ENCODE peak calls at places on chromosome 1, in five cellular contexts. S is IMR-90, G is mesenchymal stem cell, A is neuronal stem cell, R is H9. B is an unnamed sample.

GRCh38 chr1:92585831-92586230 is 99.1 kb upstream of the GFI1 start:
- DNase-seq in G (no peak), S (no peak), A (no peak), R (no peak), B (peak; percentile 79)

GRCh38 chr1:226692868-226693267 is 46.2 kb downstream of the ITPKB start:
- DNase-seq in A (no peak), G (peak; percentile 38), S (no peak), R (no peak), B (no peak)

GRCh38 chr1:115179397-115179835 is 90.1 kb upstream of the TSPAN2 start:
- DNase-seq in G (peak; percentile 96), S (peak; percentile 98), R (no peak), A (no peak), B (peak; percentile 85)

GRCh38 chr1:158951956-158952355 is 20.6 kb downstream of the PYHIN1 start:
- DNase-seq in S (no peak), R (peak; percentile 89), G (no peak), A (no peak), B (no peak)

GRCh38 chr1:228198977-228199590 is 8.8 kb upstream of the OBSCN start:
- DNase-seq in R (no peak), S (peak; percentile 20), G (no peak), A (no peak), B (no peak)

GRCh38 chr1:201126832-201127754 is at the start of gene ASCL5:
- DNase-seq in S (peak; percentile 59), G (peak; percentile 39), A (no peak), R (peak; percentile 91), B (no peak)

GRCh38 chr1:166902279-166902678 is 26.2 kb upstream of the TADA1 start:
- DNase-seq in G (peak; percentile 35), R (no peak), A (no peak), S (peak; percentile 38), B (no peak)

GRCh38 chr1:151372411-151372934 is at the start of gene SELENBP1:
- DNase-seq in R (peak; percentile 75), A (peak; percentile 48), S (peak; percentile 71), G (peak; percentile 91), B (no peak)

GRCh38 chr1:174040387-174040786 is 18.2 kb upstream of the RC3H1 start:
- DNase-seq in G (peak; percentile 49), A (no peak), S (peak; percentile 95), R (no peak), B (no peak)

GRCh38 chr1:115400891-115401290 is 62.8 kb upstream of the NGF start:
- DNase-seq in G (no peak), S (no peak), A (no peak), R (no peak), B (no peak)

GRCh38 chr1:114078116-114078515 is 75.6 kb downstream of the SYT6 start:
- DNase-seq in S (no peak), A (no peak), R (no peak), G (no peak), B (no peak)

GRCh38 chr1:114079596-114080190 is 74.0 kb downstream of the SYT6 start:
- DNase-seq in A (no peak), G (no peak), R (no peak), S (no peak), B (no peak)

GRCh38 chr1:114082047-114082630 is 71.5 kb downstream of the SYT6 start:
- DNase-seq in G (no peak), R (no peak), A (no peak), S (no peak), B (no peak)

GRCh38 chr1:114081145-114082046 is 72.3 kb downstream of the SYT6 start:
- DNase-seq in R (no peak), S (no peak), G (no peak), A (no peak), B (no peak)

GRCh38 chr1:114080511-114081144 is 73.0 kb downstream of the SYT6 start:
- DNase-seq in A (no peak), R (no peak), S (no peak), G (no peak), B (no peak)
- H4K91ac ChIP-seq in A (no peak overlapping the region), R (no peak overlapping the region), S (no peak overlapping the region), G (no peak overlapping the region), B (no peak overlapping the region)

GRCh38 chr1:20624709-20625108 is 8.5 kb upstream of the PINK1 start:
- DNase-seq in S (no peak), A (no peak), G (no peak), R (no peak), B (no peak)
- H4K91ac ChIP-seq in S (no peak overlapping the region), A (no peak overlapping the region), G (no peak overlapping the region), R (no peak overlapping the region), B (no peak overlapping the region)

DNA sequence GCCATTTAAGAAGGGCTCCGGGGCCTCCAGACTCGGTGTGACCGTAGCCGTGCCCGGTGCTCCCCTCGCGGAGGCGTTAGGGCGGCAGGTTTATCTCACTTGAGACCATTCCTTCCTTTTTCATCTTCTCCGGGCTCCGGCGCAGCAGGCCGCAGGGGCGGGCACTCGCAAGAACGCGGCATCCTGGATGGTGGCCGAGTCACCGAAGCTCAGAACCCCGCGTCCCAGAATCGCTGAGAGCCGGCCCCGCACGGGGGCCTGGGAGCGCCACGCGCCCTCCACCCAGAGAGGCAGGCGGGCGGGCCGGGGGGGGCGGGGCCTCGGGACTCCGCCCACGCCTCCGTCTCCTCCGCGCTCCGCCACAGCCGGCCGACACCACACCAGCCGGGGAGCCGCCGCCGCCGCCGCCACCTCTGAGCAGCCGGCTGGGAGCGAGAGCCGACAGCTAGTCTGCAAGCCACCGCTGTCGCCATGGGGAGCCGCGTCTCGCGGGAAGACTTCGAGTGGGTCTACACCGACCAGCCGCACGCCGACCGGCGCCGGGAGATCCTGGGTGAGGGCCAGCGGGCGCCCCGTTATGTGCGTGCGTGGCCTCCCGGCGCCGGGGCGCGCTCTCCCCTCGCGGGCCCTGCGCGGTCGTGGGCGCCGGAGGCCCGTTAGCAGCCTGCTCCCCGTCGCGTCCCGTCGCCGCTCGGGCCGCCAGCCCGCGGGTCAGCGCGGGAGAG is at the start of gene DEGS1:
- DNase-seq in R (peak; percentile 92), G (peak; percentile 87), S (peak; percentile 73), A (peak; percentile 90), B (peak; percentile 80)
- H4K91ac ChIP-seq in R (no peak within 1 kb of the TSS), G (peak within 1 kb of the TSS; percentile 96), S (peak within 1 kb of the TSS; percentile 86), A (peak within 1 kb of the TSS; percentile 43), B (peak within 1 kb of the TSS; percentile 93)

DNA sequence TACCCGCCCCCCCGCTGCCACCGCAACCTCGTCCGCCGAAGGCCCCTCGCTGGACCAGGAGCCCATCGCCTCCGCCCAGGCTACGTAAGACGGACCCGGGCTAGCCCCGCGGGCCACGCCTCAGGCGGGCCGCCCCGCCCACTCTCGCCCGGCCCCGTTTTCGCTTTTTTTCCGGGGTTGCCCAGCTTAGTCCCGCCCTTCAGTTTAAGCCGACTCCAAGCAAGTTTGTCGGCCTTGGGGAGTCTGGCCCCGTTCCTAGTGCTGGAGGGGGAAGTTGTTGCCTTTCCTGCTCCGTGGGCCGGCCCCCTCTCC is 3.0 kb downstream of the RUSC1 start:
- DNase-seq in G (peak; percentile 94), S (peak; percentile 86), A (peak; percentile 89), R (peak; percentile 89), B (peak; percentile 95)
- H4K91ac ChIP-seq in G (no peak overlapping the region), S (peak overlapping the region; percentile 85), A (no peak overlapping the region), R (no peak overlapping the region), B (peak overlapping the region; percentile 97)

DNA sequence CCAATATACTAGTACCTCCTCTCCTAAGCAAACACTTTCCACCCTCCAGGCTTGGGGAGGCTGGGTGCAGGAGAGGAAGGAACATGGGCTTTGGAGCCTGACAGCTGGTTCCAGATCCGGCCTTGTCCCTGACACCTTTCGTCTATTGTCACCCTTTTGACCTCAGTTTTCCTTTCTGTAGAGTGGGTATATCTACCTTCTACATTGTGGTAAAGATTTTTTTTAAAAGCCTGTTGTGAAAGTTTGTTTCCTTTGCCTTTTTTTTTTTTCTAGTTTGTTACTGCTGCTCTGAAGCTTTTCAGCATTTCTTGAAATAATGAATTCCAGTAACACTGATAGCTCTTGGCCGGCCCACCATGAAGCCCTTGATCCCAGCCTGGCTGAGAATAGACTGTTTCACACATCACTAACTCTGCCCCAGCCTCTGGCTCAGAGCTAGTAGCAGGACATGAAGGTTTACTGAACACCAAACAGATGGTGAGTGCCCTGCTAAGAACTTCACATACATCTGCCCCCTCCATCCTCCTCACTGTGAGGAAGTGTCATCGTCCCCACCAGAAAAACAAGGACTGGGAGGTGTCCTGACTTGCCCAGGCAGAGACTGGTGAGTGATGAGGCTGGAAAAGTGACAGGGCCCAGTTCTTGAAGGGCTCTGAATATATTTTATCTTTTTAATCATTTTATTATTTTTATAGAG is 33.1 kb upstream of the ID3 start:
- DNase-seq in A (no peak), S (no peak), G (no peak), R (no peak), B (no peak)
- H4K91ac ChIP-seq in A (no peak overlapping the region), S (peak overlapping the region; percentile 74), G (peak overlapping the region; percentile 30), R (no peak overlapping the region), B (peak overlapping the region; percentile 81)

DNA sequence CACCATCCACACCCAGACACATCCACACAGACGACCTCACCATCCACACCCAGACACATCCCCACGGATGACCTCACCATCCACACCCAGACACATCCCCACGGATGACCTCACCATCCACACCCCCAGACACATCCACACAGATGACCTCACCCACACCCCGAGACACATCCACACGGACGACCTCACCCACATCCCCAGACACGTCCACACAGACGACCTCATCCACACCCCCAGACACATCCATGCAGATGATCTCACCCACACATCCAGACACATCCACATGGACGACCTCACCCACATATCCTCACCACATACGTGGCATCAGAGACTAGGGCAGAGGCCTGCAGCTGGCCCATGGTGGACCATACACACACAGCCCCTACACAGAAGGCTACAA is 14.7 kb upstream of the FABP3 start:
- DNase-seq in G (no peak), R (no peak), S (no peak), A (no peak), B (no peak)
- H4K91ac ChIP-seq in G (no peak overlapping the region), R (no peak overlapping the region), S (no peak overlapping the region), A (no peak overlapping the region), B (no peak overlapping the region)

GRCh38 chr1:204069887-204070286 is 3.0 kb upstream of the SOX13 start:
- DNase-seq in G (no peak), S (no peak), R (no peak), A (no peak), B (no peak)

GRCh38 chr1:204067935-204068334 is 5.0 kb upstream of the SOX13 start:
- DNase-seq in R (no peak), S (no peak), G (no peak), A (no peak), B (no peak)

GRCh38 chr1:204062106-204062505 is 10.8 kb upstream of the SOX13 start:
- DNase-seq in S (no peak), R (no peak), A (no peak), G (no peak), B (no peak)

GRCh38 chr1:204065986-204066300 is 7.0 kb upstream of the SOX13 start:
- DNase-seq in G (no peak), R (no peak), A (no peak), S (no peak), B (no peak)

DNA sequence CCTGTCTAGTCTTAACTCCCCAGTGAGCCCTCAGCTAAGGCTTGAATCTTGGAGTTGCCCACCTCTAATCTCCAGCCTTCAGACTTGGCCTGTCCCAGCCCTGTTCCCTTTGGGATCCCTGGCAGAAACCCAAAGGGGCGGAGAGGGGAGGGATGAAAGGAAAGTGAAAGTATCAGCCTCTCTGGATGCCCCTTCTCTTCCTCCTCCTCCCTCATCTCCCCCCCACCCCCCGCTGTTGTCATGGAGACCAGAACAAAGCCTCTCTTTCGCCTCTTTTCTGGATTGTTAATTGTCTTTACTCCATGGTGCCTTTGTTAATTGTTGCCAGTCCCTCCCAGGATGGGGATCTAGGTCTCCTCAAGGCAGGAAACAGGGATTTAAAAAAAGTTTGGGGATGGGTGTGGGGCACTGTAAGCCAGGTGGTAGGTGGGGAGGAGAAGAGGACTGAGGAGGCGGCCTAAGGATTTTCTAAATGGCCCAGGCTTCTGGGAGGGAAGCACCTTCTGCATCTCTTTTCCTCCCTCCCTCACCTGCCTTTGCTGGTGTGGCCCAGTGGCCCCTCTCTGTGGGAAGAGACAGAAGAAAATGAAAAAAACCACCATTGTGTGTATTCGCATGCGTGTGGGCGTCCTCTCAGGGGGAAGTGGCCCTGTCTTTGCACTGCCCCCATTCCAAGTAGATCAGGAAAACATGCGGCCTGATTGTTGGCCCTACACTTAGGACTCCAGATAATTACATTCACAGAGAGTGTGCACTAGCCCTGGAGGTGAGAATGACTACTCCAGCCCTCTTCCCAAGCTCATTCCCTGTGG is 7.5 kb upstream of the SOX13 start:
- DNase-seq in G (peak; percentile 61), R (peak; percentile 86), S (peak; percentile 12), A (peak; percentile 76), B (no peak)
- H4K91ac ChIP-seq in G (no peak overlapping the region), R (no peak overlapping the region), S (no peak overlapping the region), A (no peak overlapping the region), B (no peak overlapping the region)

B was measured in trophoblast cell.